ENCODE peak calls at places on chromosomes 11 and 22, in five cellular contexts. One of them, this sample, is unnamed.

GRCh38 chr11:85948884-85949283 is 93.7 kb downstream of the CCDC83 start:
- DNase-seq in GM23338: no peak
- DNase-seq in WTC11: no peak
- DNase-seq in HCT116: no peak
- DNase-seq in ovary: no peak
- DNase-seq in this sample: no peak

GRCh38 chr11:11979487-11980117 is 28.8 kb downstream of the DKK3 start:
- DNase-seq in GM23338: no peak
- DNase-seq in WTC11: no peak
- DNase-seq in HCT116: no peak
- DNase-seq in ovary: no peak
- DNase-seq in this sample: no peak

GRCh38 chr11:15920856-15921629 is 435.3 kb downstream of the SOX6 start:
- DNase-seq in GM23338: no peak
- DNase-seq in WTC11: no peak
- DNase-seq in HCT116: no peak
- DNase-seq in ovary: no peak
- DNase-seq in this sample: no peak

GRCh38 chr11:130201026-130201425 is 41.4 kb downstream of the ST14 start:
- DNase-seq in GM23338: no peak
- DNase-seq in WTC11: no peak
- DNase-seq in HCT116: no peak
- DNase-seq in ovary: no peak
- DNase-seq in this sample: no peak

GRCh38 chr22:45237065-45237990 is 3.4 kb downstream of the KIAA0930 start:
- DNase-seq in GM23338: no peak
- DNase-seq in WTC11: no peak
- DNase-seq in HCT116: no peak
- DNase-seq in ovary: no peak
- DNase-seq in this sample: no peak

GRCh38 chr11:8032122-8032521 is 45.0 kb downstream of the EIF3F start:
- DNase-seq in GM23338: no peak
- DNase-seq in WTC11: no peak
- DNase-seq in HCT116: no peak
- DNase-seq in ovary: no peak
- DNase-seq in this sample: no peak

GRCh38 chr11:11987503-11988022 is 20.9 kb downstream of the DKK3 start:
- DNase-seq in GM23338: peak; percentile 51
- DNase-seq in WTC11: no peak
- DNase-seq in HCT116: no peak
- DNase-seq in ovary: no peak
- DNase-seq in this sample: no peak

GRCh38 chr11:103585401-103585800 is 451.0 kb upstream of the DDI1 start:
- DNase-seq in GM23338: no peak
- DNase-seq in WTC11: no peak
- DNase-seq in HCT116: no peak
- DNase-seq in ovary: no peak
- DNase-seq in this sample: no peak

GRCh38 chr11:27812341-27812740 is 112.1 kb upstream of the BDNF start:
- DNase-seq in GM23338: no peak
- DNase-seq in WTC11: no peak
- DNase-seq in HCT116: no peak
- DNase-seq in ovary: no peak
- DNase-seq in this sample: no peak

GRCh38 chr11:69888671-69889076 is 69.5 kb upstream of the FGF3 start:
- DNase-seq in GM23338: peak; percentile 94
- DNase-seq in WTC11: peak; percentile 92
- DNase-seq in HCT116: peak; percentile 57
- DNase-seq in ovary: no peak
- DNase-seq in this sample: peak; percentile 88

GRCh38 chr11:11732116-11732515 is 109.7 kb upstream of the USP47 start:
- DNase-seq in GM23338: no peak
- DNase-seq in WTC11: no peak
- DNase-seq in HCT116: no peak
- DNase-seq in ovary: no peak
- DNase-seq in this sample: no peak

GRCh38 chr11:1209371-1210057 is 13.4 kb upstream of the MUC5B start:
- DNase-seq in GM23338: no peak
- DNase-seq in WTC11: peak; percentile 3
- DNase-seq in HCT116: no peak
- DNase-seq in ovary: no peak
- DNase-seq in this sample: no peak

GRCh38 chr11:66906077-66906929 is 49.4 kb downstream of the LRFN4 start:
- DNase-seq in GM23338: no peak
- DNase-seq in WTC11: no peak
- DNase-seq in HCT116: peak; percentile 36
- DNase-seq in ovary: peak; percentile 62
- DNase-seq in this sample: no peak

GRCh38 chr11:116194156-116194904 is 578.5 kb downstream of the BUD13 start:
- DNase-seq in GM23338: no peak
- DNase-seq in WTC11: no peak
- DNase-seq in HCT116: no peak
- DNase-seq in ovary: no peak
- DNase-seq in this sample: no peak

GRCh38 chr11:67468056-67468455 is 995 bp downstream of the TMEM134 start:
- DNase-seq in GM23338: no peak
- DNase-seq in WTC11: no peak
- DNase-seq in HCT116: no peak
- DNase-seq in ovary: peak; percentile 50
- DNase-seq in this sample: no peak

GRCh38 chr11:12472401-12473065 is 95.2 kb downstream of the PARVA start:
- DNase-seq in GM23338: no peak
- DNase-seq in WTC11: no peak
- DNase-seq in HCT116: no peak
- DNase-seq in ovary: no peak
- DNase-seq in this sample: no peak

GRCh38 chr22:49237279-49237678 is 590.4 kb downstream of the BRD1 start:
- DNase-seq in GM23338: no peak
- DNase-seq in WTC11: no peak
- DNase-seq in HCT116: no peak
- DNase-seq in ovary: no peak
- DNase-seq in this sample: no peak

GRCh38 chr11:91932151-91932821 is 292.3 kb upstream of the FAT3 start:
- DNase-seq in GM23338: peak; percentile 3
- DNase-seq in WTC11: no peak
- DNase-seq in HCT116: no peak
- DNase-seq in ovary: no peak
- DNase-seq in this sample: no peak

GRCh38 chr22:36762687-36763260 is 13.1 kb downstream of the IFT27 start:
- DNase-seq in GM23338: no peak
- DNase-seq in WTC11: no peak
- DNase-seq in HCT116: no peak
- DNase-seq in ovary: peak; percentile 25
- DNase-seq in this sample: no peak

DNA sequence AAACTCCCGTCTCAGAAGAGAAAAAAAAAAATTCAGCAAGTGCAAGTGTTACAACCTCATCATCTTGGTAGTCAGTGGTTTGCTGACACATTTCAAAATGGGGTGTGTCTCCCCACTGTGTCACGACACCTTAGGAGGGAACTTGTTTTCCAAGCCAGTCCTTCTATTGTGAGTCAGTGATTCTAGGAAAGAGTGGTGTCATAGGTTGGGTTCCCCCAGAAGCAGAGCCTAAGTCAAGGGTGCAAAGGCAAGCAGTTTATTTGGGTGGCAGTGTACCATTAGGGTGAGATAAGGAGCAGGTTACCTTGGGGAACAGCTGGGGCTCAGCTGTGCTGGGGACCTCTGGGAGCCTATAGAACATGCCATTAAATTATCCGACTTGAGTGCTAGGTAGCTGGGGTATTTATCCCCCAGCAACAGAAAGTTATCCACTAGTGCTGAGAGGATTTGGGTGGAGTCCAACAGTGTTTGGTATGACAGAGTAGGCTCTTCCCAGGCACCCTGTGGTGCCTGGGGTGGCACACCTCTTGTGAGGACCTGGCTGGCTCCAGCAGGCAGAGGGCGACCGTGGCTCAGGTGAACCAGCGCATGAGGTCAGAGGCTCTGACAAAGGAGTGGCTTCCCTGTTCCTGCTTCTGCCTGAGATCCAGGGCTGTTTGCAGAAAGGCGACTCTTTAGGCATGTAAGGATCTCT is 41.7 kb downstream of the KIAA1671 start:
- DNase-seq in GM23338: peak; percentile 64
- DNase-seq in WTC11: peak; percentile 64
- DNase-seq in HCT116: peak; percentile 73
- DNase-seq in ovary: no peak
- DNase-seq in this sample: no peak
- TF ChIP-seq CTCF in GM23338: peak; percentile 43
- TF ChIP-seq CTCF in WTC11: no peak
- TF ChIP-seq CTCF in HCT116: peak; percentile 55
- TF ChIP-seq CTCF in ovary: no peak
- TF ChIP-seq CTCF in this sample: no peak

DNA sequence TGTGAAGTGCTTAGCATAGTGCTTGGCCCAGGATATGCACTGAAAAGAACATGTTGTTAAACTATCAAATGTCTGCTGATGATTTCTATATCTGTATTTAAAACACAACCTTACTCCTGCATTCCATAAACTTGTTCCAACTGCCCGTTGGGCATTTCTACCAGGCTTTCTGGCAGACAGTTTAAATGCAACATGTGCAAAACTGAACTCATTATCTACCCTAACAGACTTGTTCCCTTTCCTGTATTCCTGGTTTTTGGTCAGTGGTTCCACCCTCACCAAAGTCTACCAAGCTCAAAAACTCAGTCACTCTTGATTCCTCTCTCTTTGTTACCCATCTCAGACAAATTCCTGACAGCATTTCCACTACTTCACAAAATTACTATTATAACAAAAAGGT is 6.5 kb upstream of the RAB38 start:
- DNase-seq in GM23338: no peak
- DNase-seq in WTC11: no peak
- DNase-seq in HCT116: no peak
- DNase-seq in ovary: no peak
- DNase-seq in this sample: no peak
- TF ChIP-seq CTCF in GM23338: no peak
- TF ChIP-seq CTCF in WTC11: no peak
- TF ChIP-seq CTCF in HCT116: no peak
- TF ChIP-seq CTCF in ovary: no peak
- TF ChIP-seq CTCF in this sample: no peak

GRCh38 chr11:99865951-99866350 is 821.1 kb upstream of the ARHGAP42 start:
- DNase-seq in GM23338: no peak
- DNase-seq in WTC11: no peak
- DNase-seq in HCT116: no peak
- DNase-seq in ovary: no peak
- DNase-seq in this sample: no peak
- TF ChIP-seq CTCF in GM23338: no peak
- TF ChIP-seq CTCF in WTC11: no peak
- TF ChIP-seq CTCF in HCT116: no peak
- TF ChIP-seq CTCF in ovary: no peak
- TF ChIP-seq CTCF in this sample: no peak

GRCh38 chr11:134412508-134413333 is 679 bp upstream of the B3GAT1 start:
- DNase-seq in GM23338: peak; percentile 81
- DNase-seq in WTC11: peak; percentile 54
- DNase-seq in HCT116: no peak
- DNase-seq in ovary: no peak
- DNase-seq in this sample: peak; percentile 49
- TF ChIP-seq CTCF in GM23338: no peak
- TF ChIP-seq CTCF in WTC11: no peak
- TF ChIP-seq CTCF in HCT116: no peak
- TF ChIP-seq CTCF in ovary: no peak
- TF ChIP-seq CTCF in this sample: no peak

GRCh38 chr22:48070083-48070482 is 1307.6 kb downstream of the TBC1D22A start:
- DNase-seq in GM23338: no peak
- DNase-seq in WTC11: no peak
- DNase-seq in HCT116: no peak
- DNase-seq in ovary: no peak
- DNase-seq in this sample: no peak
- TF ChIP-seq CTCF in GM23338: no peak
- TF ChIP-seq CTCF in WTC11: no peak
- TF ChIP-seq CTCF in HCT116: no peak
- TF ChIP-seq CTCF in ovary: no peak
- TF ChIP-seq CTCF in this sample: no peak

GRCh38 chr11:82682003-82682751 is 51.5 kb downstream of the FAM181B start:
- DNase-seq in GM23338: peak; percentile 88
- DNase-seq in WTC11: peak; percentile 13
- DNase-seq in HCT116: peak; percentile 65
- DNase-seq in ovary: no peak
- DNase-seq in this sample: no peak
- TF ChIP-seq CTCF in GM23338: peak; percentile 76
- TF ChIP-seq CTCF in WTC11: peak; percentile 27
- TF ChIP-seq CTCF in HCT116: peak; percentile 77
- TF ChIP-seq CTCF in ovary: no peak
- TF ChIP-seq CTCF in this sample: peak; percentile 51

GRCh38 chr22:25484916-25485315 is 79.6 kb upstream of the GRK3 start:
- DNase-seq in GM23338: no peak
- DNase-seq in WTC11: no peak
- DNase-seq in HCT116: no peak
- DNase-seq in ovary: no peak
- DNase-seq in this sample: no peak
- TF ChIP-seq CTCF in GM23338: no peak
- TF ChIP-seq CTCF in WTC11: no peak
- TF ChIP-seq CTCF in HCT116: no peak
- TF ChIP-seq CTCF in ovary: no peak
- TF ChIP-seq CTCF in this sample: no peak

This sample was measured in GM13976.